ENCODE peak calls at places on chromosomes 13 and 19, in five cellular contexts. One of them, this sample, is unnamed.

GRCh38 chr13:85828094-85828684 is 29.0 kb upstream of the SLITRK6 start:
- DNase-seq in uterus: no peak
- DNase-seq in thyroid gland: no peak
- DNase-seq in adrenal gland: no peak
- DNase-seq in spleen: no peak
- DNase-seq in this sample: no peak

GRCh38 chr13:98556968-98557591 is 19.8 kb downstream of the STK24 start:
- DNase-seq in uterus: no peak
- DNase-seq in thyroid gland: peak
- DNase-seq in adrenal gland: no peak
- DNase-seq in spleen: no peak
- DNase-seq in this sample: no peak

GRCh38 chr19:34041922-34042521 is 130.3 kb upstream of the LSM14A start:
- DNase-seq in uterus: peak
- DNase-seq in thyroid gland: peak
- DNase-seq in adrenal gland: peak
- DNase-seq in spleen: peak
- DNase-seq in this sample: peak

GRCh38 chr19:48190288-48191284 is 20.1 kb downstream of the ZSWIM9 start:
- DNase-seq in uterus: no peak
- DNase-seq in thyroid gland: peak
- DNase-seq in adrenal gland: peak
- DNase-seq in spleen: no peak
- DNase-seq in this sample: no peak

GRCh38 chr19:50817941-50818858 is 5.4 kb downstream of the KLK1 start:
- DNase-seq in uterus: no peak
- DNase-seq in thyroid gland: peak
- DNase-seq in adrenal gland: peak
- DNase-seq in spleen: peak
- DNase-seq in this sample: peak

GRCh38 chr19:8360196-8360595 is 3.8 kb upstream of the ANGPTL4 start:
- DNase-seq in uterus: no peak
- DNase-seq in thyroid gland: no peak
- DNase-seq in adrenal gland: no peak
- DNase-seq in spleen: peak
- DNase-seq in this sample: no peak

GRCh38 chr19:11849264-11849615 is 714 bp downstream of the ZNF439 start:
- DNase-seq in uterus: no peak
- DNase-seq in thyroid gland: peak
- DNase-seq in adrenal gland: no peak
- DNase-seq in spleen: no peak
- DNase-seq in this sample: no peak

GRCh38 chr19:45305421-45305820 is 17.3 kb downstream of the CKM start:
- DNase-seq in uterus: no peak
- DNase-seq in thyroid gland: no peak
- DNase-seq in adrenal gland: no peak
- DNase-seq in spleen: no peak
- DNase-seq in this sample: no peak

GRCh38 chr19:53870485-53870844 is 2.8 kb downstream of the MYADM start:
- DNase-seq in uterus: no peak
- DNase-seq in thyroid gland: no peak
- DNase-seq in adrenal gland: no peak
- DNase-seq in spleen: peak
- DNase-seq in this sample: no peak

GRCh38 chr19:18538115-18538514 is 5.3 kb downstream of the FKBP8 start:
- DNase-seq in uterus: no peak
- DNase-seq in thyroid gland: no peak
- DNase-seq in adrenal gland: no peak
- DNase-seq in spleen: no peak
- DNase-seq in this sample: no peak

GRCh38 chr19:48807590-48808308 is 3.1 kb downstream of the BCAT2 start:
- DNase-seq in uterus: no peak
- DNase-seq in thyroid gland: no peak
- DNase-seq in adrenal gland: no peak
- DNase-seq in spleen: no peak
- DNase-seq in this sample: no peak

GRCh38 chr19:33333615-33334014 is 31.3 kb upstream of the CEBPA start:
- DNase-seq in uterus: no peak
- DNase-seq in thyroid gland: no peak
- DNase-seq in adrenal gland: no peak
- DNase-seq in spleen: no peak
- DNase-seq in this sample: no peak

GRCh38 chr13:32323912-32324311 is 8.6 kb downstream of the BRCA2 start:
- DNase-seq in uterus: no peak
- DNase-seq in thyroid gland: no peak
- DNase-seq in adrenal gland: no peak
- DNase-seq in spleen: no peak
- DNase-seq in this sample: peak

GRCh38 chr13:101399365-101399764 is 16.9 kb downstream of the NALCN start:
- DNase-seq in uterus: no peak
- DNase-seq in thyroid gland: no peak
- DNase-seq in adrenal gland: no peak
- DNase-seq in spleen: no peak
- DNase-seq in this sample: no peak

GRCh38 chr19:920051-920857 is 3.1 kb downstream of the KISS1R start:
- DNase-seq in uterus: no peak
- DNase-seq in thyroid gland: no peak
- DNase-seq in adrenal gland: no peak
- DNase-seq in spleen: peak
- DNase-seq in this sample: no peak

GRCh38 chr19:50720181-50720920 is 749 bp upstream of the SHANK1 start:
- DNase-seq in uterus: no peak
- DNase-seq in thyroid gland: no peak
- DNase-seq in adrenal gland: no peak
- DNase-seq in spleen: no peak
- DNase-seq in this sample: no peak

GRCh38 chr19:45275370-45275971 is 24.4 kb downstream of the MARK4 start:
- DNase-seq in uterus: no peak
- DNase-seq in thyroid gland: no peak
- DNase-seq in adrenal gland: no peak
- DNase-seq in spleen: no peak
- DNase-seq in this sample: no peak

GRCh38 chr19:55476100-55476775 is at the start of gene ZNF628:
- DNase-seq in uterus: peak
- DNase-seq in thyroid gland: peak
- DNase-seq in adrenal gland: peak
- DNase-seq in spleen: peak
- DNase-seq in this sample: peak

GRCh38 chr13:104021806-104022397 is 955.7 kb upstream of the SLC10A2 start:
- DNase-seq in uterus: no peak
- DNase-seq in thyroid gland: no peak
- DNase-seq in adrenal gland: no peak
- DNase-seq in spleen: no peak
- DNase-seq in this sample: no peak

GRCh38 chr19:19021115-19021514 is 12.2 kb downstream of the SUGP2 start:
- DNase-seq in uterus: no peak
- DNase-seq in thyroid gland: no peak
- DNase-seq in adrenal gland: no peak
- DNase-seq in spleen: no peak
- DNase-seq in this sample: peak

GRCh38 chr13:113349050-113349449 is 14.9 kb downstream of the GRTP1 start:
- DNase-seq in uterus: no peak
- DNase-seq in thyroid gland: no peak
- DNase-seq in adrenal gland: no peak
- DNase-seq in spleen: peak
- DNase-seq in this sample: no peak

GRCh38 chr19:49125025-49125731 is 5.8 kb downstream of the PPFIA3 start:
- DNase-seq in uterus: no peak
- DNase-seq in thyroid gland: no peak
- DNase-seq in adrenal gland: no peak
- DNase-seq in spleen: no peak
- DNase-seq in this sample: no peak

GRCh38 chr19:50519006-50519575 is 5.4 kb upstream of the ASPDH start:
- DNase-seq in uterus: no peak
- DNase-seq in thyroid gland: no peak
- DNase-seq in adrenal gland: no peak
- DNase-seq in spleen: peak
- DNase-seq in this sample: no peak

GRCh38 chr13:44801990-44802389 is 187.3 kb downstream of the NUFIP1 start:
- DNase-seq in uterus: no peak
- DNase-seq in thyroid gland: no peak
- DNase-seq in adrenal gland: no peak
- DNase-seq in spleen: no peak
- DNase-seq in this sample: peak

GRCh38 chr13:24036115-24036514 is 124.4 kb upstream of the SPATA13 start:
- DNase-seq in uterus: no peak
- DNase-seq in thyroid gland: no peak
- DNase-seq in adrenal gland: no peak
- DNase-seq in spleen: no peak
- DNase-seq in this sample: no peak

GRCh38 chr19:14164088-14164487 is 27.7 kb upstream of the ASF1B start:
- DNase-seq in uterus: no peak
- DNase-seq in thyroid gland: no peak
- DNase-seq in adrenal gland: no peak
- DNase-seq in spleen: no peak
- DNase-seq in this sample: no peak

DNA sequence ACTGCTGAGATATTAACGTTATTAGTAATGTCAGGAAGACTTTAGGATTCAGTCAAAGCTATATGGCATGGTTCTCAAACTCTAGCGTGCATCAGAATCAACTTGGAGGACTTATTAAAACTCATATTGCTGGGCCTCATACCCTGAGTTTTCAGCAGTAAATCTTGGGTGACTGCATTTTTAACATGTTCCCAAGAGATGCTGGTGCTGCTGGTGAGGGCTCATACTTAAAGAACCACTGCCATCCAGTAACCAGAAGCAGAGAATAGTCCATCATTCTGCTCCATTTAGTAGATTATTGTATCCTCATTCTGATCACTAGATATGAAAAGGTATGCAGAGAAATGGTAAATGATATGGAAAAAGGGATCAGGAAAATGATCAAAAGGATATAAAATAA is 7.9 kb downstream of the GPR12 start:
- DNase-seq in uterus: no peak
- DNase-seq in thyroid gland: no peak
- DNase-seq in adrenal gland: no peak
- DNase-seq in spleen: no peak
- DNase-seq in this sample: no peak
- TF ChIP-seq POLR2A in uterus: no peak
- TF ChIP-seq POLR2A in thyroid gland: no peak
- TF ChIP-seq POLR2A in adrenal gland: no peak
- TF ChIP-seq POLR2A in spleen: no peak
- TF ChIP-seq POLR2A in this sample: no peak

GRCh38 chr19:41859618-41860418 is at the start of gene RPS19:
- DNase-seq in uterus: peak
- DNase-seq in thyroid gland: peak
- DNase-seq in adrenal gland: peak
- DNase-seq in spleen: peak
- DNase-seq in this sample: peak
- TF ChIP-seq POLR2A in uterus: peak
- TF ChIP-seq POLR2A in thyroid gland: peak
- TF ChIP-seq POLR2A in adrenal gland: peak
- TF ChIP-seq POLR2A in spleen: peak
- TF ChIP-seq POLR2A in this sample: peak

DNA sequence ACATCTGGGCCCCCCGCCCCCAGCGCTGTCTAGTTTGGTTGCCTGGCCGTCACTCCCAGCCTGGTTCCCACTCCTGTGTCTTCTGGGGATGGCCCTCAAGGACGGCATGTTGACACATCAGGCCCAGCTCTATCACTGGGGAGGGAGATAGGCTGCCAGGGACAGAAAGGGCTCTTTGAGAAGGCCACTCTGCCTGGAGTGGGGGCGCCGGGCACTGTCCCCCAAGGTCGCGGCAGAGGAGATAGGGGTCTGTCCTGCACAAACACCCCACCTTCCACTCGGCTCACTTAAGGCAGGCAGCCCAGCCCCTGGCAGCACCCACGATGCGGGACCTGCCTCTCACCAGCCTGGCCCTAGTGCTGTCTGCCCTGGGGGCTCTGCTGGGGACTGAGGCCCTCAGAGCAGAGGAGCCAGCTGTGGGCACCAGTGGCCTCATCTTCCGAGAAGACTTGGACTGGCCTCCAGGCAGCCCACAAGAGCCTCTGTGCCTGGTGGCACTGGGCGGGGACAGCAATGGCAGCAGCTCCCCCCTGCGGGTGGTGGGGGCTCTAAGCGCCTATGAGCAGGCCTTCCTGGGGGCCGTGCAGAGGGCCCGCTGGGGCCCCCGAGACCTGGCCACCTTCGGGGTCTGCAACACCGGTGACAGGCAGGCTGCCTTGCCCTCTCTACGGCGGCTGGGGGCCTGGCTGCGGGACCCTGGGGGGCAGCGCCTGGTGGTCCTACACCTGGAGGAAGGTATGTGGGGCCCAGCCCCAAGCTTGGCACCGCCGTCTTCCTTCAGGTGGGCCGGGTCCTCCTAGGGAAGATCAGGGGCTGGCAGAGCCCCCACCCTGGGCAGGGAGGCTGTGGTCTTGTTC is at the start of gene AMH:
- DNase-seq in uterus: no peak
- DNase-seq in thyroid gland: no peak
- DNase-seq in adrenal gland: no peak
- DNase-seq in spleen: no peak
- DNase-seq in this sample: no peak
- TF ChIP-seq POLR2A in uterus: no peak
- TF ChIP-seq POLR2A in thyroid gland: no peak
- TF ChIP-seq POLR2A in adrenal gland: no peak
- TF ChIP-seq POLR2A in spleen: no peak
- TF ChIP-seq POLR2A in this sample: no peak

DNA sequence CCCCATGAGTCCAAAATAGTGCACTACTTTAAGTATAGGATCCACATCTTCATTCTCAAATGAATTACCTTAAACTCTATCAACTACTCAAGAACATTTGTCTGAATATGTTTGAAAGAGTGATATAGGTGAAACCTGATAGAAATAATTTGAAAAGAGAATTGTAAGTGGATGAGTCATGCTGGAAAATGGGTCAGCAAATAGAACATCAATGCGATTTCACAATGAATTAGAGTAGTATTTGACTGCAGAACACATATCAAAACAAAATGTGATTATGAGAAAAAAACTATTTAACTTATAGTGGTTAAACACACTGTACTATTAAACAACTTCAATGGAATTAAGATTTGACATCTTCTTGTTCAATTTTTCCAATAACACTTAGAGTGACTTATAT is 300.6 kb upstream of the KLHL1 start:
- DNase-seq in uterus: no peak
- DNase-seq in thyroid gland: no peak
- DNase-seq in adrenal gland: no peak
- DNase-seq in spleen: no peak
- DNase-seq in this sample: no peak
- TF ChIP-seq POLR2A in uterus: no peak
- TF ChIP-seq POLR2A in thyroid gland: no peak
- TF ChIP-seq POLR2A in adrenal gland: no peak
- TF ChIP-seq POLR2A in spleen: no peak
- TF ChIP-seq POLR2A in this sample: no peak

GRCh38 chr13:78239681-78240080 is 321.1 kb upstream of the EDNRB start:
- DNase-seq in uterus: no peak
- DNase-seq in thyroid gland: no peak
- DNase-seq in adrenal gland: no peak
- DNase-seq in spleen: no peak
- DNase-seq in this sample: no peak

GRCh38 chr13:78241278-78241919 is 322.8 kb upstream of the EDNRB start:
- DNase-seq in uterus: no peak
- DNase-seq in thyroid gland: peak
- DNase-seq in adrenal gland: peak
- DNase-seq in spleen: no peak
- DNase-seq in this sample: peak

GRCh38 chr13:78238911-78239310 is 320.3 kb upstream of the EDNRB start:
- DNase-seq in uterus: no peak
- DNase-seq in thyroid gland: no peak
- DNase-seq in adrenal gland: no peak
- DNase-seq in spleen: no peak
- DNase-seq in this sample: no peak
- TF ChIP-seq POLR2A in uterus: no peak
- TF ChIP-seq POLR2A in thyroid gland: no peak
- TF ChIP-seq POLR2A in adrenal gland: no peak
- TF ChIP-seq POLR2A in spleen: no peak
- TF ChIP-seq POLR2A in this sample: no peak

This sample was measured in H54.